ENCODE peak calls at places on chromosome 21, in seven cellular contexts. Z is small intestine; D is GM06990; L is stimulated activated CD4-positive, alpha-beta T cell treated with anti-CD3 and anti-CD28 coated beads, Interleukin-1b, Interleukin-23, amount 100 ng/mL, for 24 hours; A is Calu3; B is BE2C; K is activated naive CD8-positive, alpha-beta T cell treated with anti-CD3 and anti-CD28 coated beads, Interleukin-2, amount 50 U/mL, for 24 hours. M is an unnamed sample.

GRCh38 chr21:33452362-33452761 is 27.4 kb downstream of the TMEM50B start:
- DNase-seq in Z (no peak), L (no peak), A (no peak), K (no peak), B (no peak), D (no peak), M (no peak)

GRCh38 chr21:40335689-40336088 is 468.5 kb downstream of the PCP4 start:
- DNase-seq in K (no peak), D (no peak), L (no peak), B (no peak), Z (no peak), A (no peak), M (no peak)

GRCh38 chr21:45326169-45326833 is 38.6 kb upstream of the POFUT2 start:
- DNase-seq in B (peak), K (no peak), D (no peak), L (no peak), A (no peak), Z (no peak), M (no peak)

GRCh38 chr21:31557956-31558838 is 101.3 kb upstream of the SOD1 start:
- DNase-seq in A (peak), B (peak), K (peak), Z (no peak), L (peak), D (peak), M (no peak)

GRCh38 chr21:42663860-42664535 is 10.6 kb downstream of the PDE9A start:
- DNase-seq in K (no peak), A (no peak), B (no peak), L (no peak), Z (peak), D (no peak), M (no peak)

GRCh38 chr21:45818904-45819285 is 162.7 kb upstream of the COL6A1 start:
- DNase-seq in D (peak), B (no peak), Z (peak), A (peak), K (peak), L (peak), M (no peak)

GRCh38 chr21:18529253-18529652 is 125.7 kb upstream of the TMPRSS15 start:
- DNase-seq in A (no peak), D (no peak), L (no peak), Z (peak), B (peak), K (no peak), M (no peak)

GRCh38 chr21:25571726-25572121 is 35.6 kb downstream of the MRPL39 start:
- DNase-seq in Z (no peak), A (no peak), D (no peak), L (no peak), B (no peak), K (no peak), M (no peak)

GRCh38 chr21:38171723-38172344 is 85.0 kb upstream of the KCNJ15 start:
- DNase-seq in D (no peak), Z (no peak), B (no peak), A (peak), K (no peak), L (no peak), M (no peak)

GRCh38 chr21:46264690-46265144 is 20.7 kb downstream of the MCM3AP start:
- DNase-seq in Z (no peak), L (no peak), A (no peak), D (no peak), K (no peak), B (no peak), M (no peak)

GRCh38 chr21:25607151-25607811 is at the start of gene MRPL39:
- DNase-seq in Z (peak), A (peak), B (peak), K (peak), L (peak), D (peak), M (peak)

GRCh38 chr21:46173573-46173972 is 10.7 kb downstream of the SPATC1L start:
- DNase-seq in L (no peak), B (no peak), D (no peak), A (no peak), Z (no peak), K (no peak), M (no peak)

GRCh38 chr21:14545906-14546480 is at the start of gene SAMSN1:
- DNase-seq in K (peak), D (no peak), A (peak), Z (peak), B (peak), L (peak), M (no peak)

GRCh38 chr21:42336065-42336464 is 14.7 kb downstream of the TFF2 start:
- DNase-seq in L (no peak), B (no peak), A (no peak), Z (no peak), D (no peak), K (no peak), M (no peak)

GRCh38 chr21:33739701-33740100 is 97.4 kb downstream of the ITSN1 start:
- DNase-seq in L (no peak), K (no peak), A (no peak), B (no peak), Z (no peak), D (no peak), M (no peak)

GRCh38 chr21:33780631-33781030 is 135.0 kb downstream of the ATP5PO start:
- DNase-seq in B (no peak), L (no peak), K (no peak), D (no peak), Z (no peak), A (no peak), M (no peak)

GRCh38 chr21:44006017-44006624 is 6.0 kb upstream of the TRAPPC10 start:
- DNase-seq in A (peak), Z (no peak), L (no peak), D (no peak), K (no peak), B (no peak), M (no peak)

GRCh38 chr21:43718872-43719747 is at the start of gene PDXK:
- DNase-seq in D (peak), A (peak), K (peak), L (peak), B (peak), Z (peak), M (no peak)

GRCh38 chr21:45866473-45867010 is 115.0 kb upstream of the COL6A1 start:
- DNase-seq in K (no peak), Z (no peak), A (no peak), L (no peak), D (no peak), B (no peak), M (no peak)

GRCh38 chr21:29187939-29188338 is 57.5 kb downstream of the MAP3K7CL start:
- DNase-seq in Z (peak), B (no peak), K (no peak), D (no peak), A (peak), L (no peak), M (no peak)

GRCh38 chr21:43284700-43285099 is 115.9 kb downstream of the CRYAA start:
- DNase-seq in A (no peak), Z (no peak), B (peak), D (no peak), L (no peak), K (no peak), M (no peak)

GRCh38 chr21:40850071-40850470 is 3.1 kb upstream of the DSCAM start:
- DNase-seq in L (no peak), K (no peak), Z (no peak), B (no peak), A (no peak), D (no peak), M (no peak)

GRCh38 chr21:24969068-24969467 is 638.2 kb downstream of the MRPL39 start:
- DNase-seq in L (no peak), D (no peak), Z (no peak), K (no peak), B (no peak), A (no peak), M (no peak)

GRCh38 chr21:27759091-27759659 is 792.3 kb upstream of the ADAMTS5 start:
- DNase-seq in L (no peak), A (peak), D (no peak), Z (peak), K (no peak), B (peak), M (no peak)

GRCh38 chr21:34844033-34844923 is 175.5 kb downstream of the CLIC6 start:
- DNase-seq in D (no peak), K (no peak), A (no peak), Z (no peak), L (no peak), B (no peak), M (no peak)

GRCh38 chr21:41895643-41896493 is 16.7 kb upstream of the PRDM15 start:
- DNase-seq in B (no peak), L (peak), K (peak), Z (no peak), D (no peak), A (no peak), M (no peak)